ENCODE peak calls at places on chromosomes 12 and 14, in ten cellular contexts. L, F, S, W, A, R, I, B, C and O are unnamed samples.

GRCh38 chr14:77144412-77145115 is 3.0 kb upstream of the ZDHHC22 start:
- DNase-seq in L (no peak), F (no peak), S (no peak), W (no peak), A (no peak), R (no peak), I (no peak), B (no peak), C (no peak), O (no peak)

GRCh38 chr12:2170376-2170775 is 117.6 kb downstream of the CACNA1C start:
- DNase-seq in L (peak; percentile 24), F (no peak), S (no peak), W (no peak), A (no peak), R (no peak), I (no peak), B (no peak), C (peak; percentile 51), O (no peak)

GRCh38 chr14:32252030-32252670 is 49.1 kb upstream of the RNU6-8 start:
- DNase-seq in L (peak; percentile 81), F (peak; percentile 79), S (peak; percentile 73), W (peak; percentile 2), A (peak; percentile 79), R (peak; percentile 14), I (peak; percentile 79), B (peak; percentile 68), C (peak; percentile 34), O (peak; percentile 65)

GRCh38 chr12:47651368-47652254 is 54.2 kb downstream of the RPAP3 start:
- DNase-seq in L (peak; percentile 78), F (peak; percentile 76), S (peak; percentile 88), W (peak; percentile 15), A (peak; percentile 86), R (peak; percentile 5), I (peak; percentile 77), B (peak; percentile 66), C (peak; percentile 58), O (peak; percentile 81)

GRCh38 chr14:84477996-84478395 is 1051.9 kb upstream of the FLRT2 start:
- DNase-seq in L (no peak), F (no peak), S (no peak), W (no peak), A (no peak), R (no peak), I (no peak), B (no peak), C (no peak), O (no peak)

GRCh38 chr12:64716373-64716772 is 42.8 kb downstream of the GNS start:
- DNase-seq in L (no peak), F (no peak), S (no peak), W (no peak), A (no peak), R (no peak), I (no peak), B (no peak), C (no peak), O (no peak)

GRCh38 chr12:11581179-11581755 is 68.2 kb upstream of the ETV6 start:
- DNase-seq in L (peak; percentile 62), F (peak; percentile 70), S (peak; percentile 83), W (peak; percentile 46), A (peak; percentile 78), R (peak; percentile 20), I (peak; percentile 84), B (peak; percentile 81), C (peak; percentile 66), O (peak; percentile 87)

GRCh38 chr14:73059326-73059725 is 992 bp downstream of the RBM25 start:
- DNase-seq in L (peak; percentile 46), F (peak; percentile 13), S (no peak), W (no peak), A (no peak), R (no peak), I (peak; percentile 36), B (no peak), C (no peak), O (peak; percentile 19)

GRCh38 chr14:102251161-102251560 is 53.8 kb downstream of the MOK start:
- DNase-seq in L (no peak), F (no peak), S (no peak), W (no peak), A (no peak), R (no peak), I (no peak), B (no peak), C (no peak), O (no peak)

GRCh38 chr14:24058260-24058950 is 6.6 kb downstream of the CARMIL3 start:
- DNase-seq in L (peak; percentile 86), F (peak; percentile 56), S (peak; percentile 62), W (no peak), A (peak; percentile 92), R (peak; percentile 27), I (peak; percentile 78), B (peak; percentile 70), C (peak; percentile 63), O (peak; percentile 73)

GRCh38 chr12:108313609-108314331 is 25.3 kb downstream of the CMKLR1 start:
- DNase-seq in L (no peak), F (no peak), S (no peak), W (no peak), A (peak; percentile 72), R (no peak), I (no peak), B (peak; percentile 62), C (peak; percentile 65), O (no peak)

GRCh38 chr12:59736786-59737185 is 141.0 kb downstream of the SLC16A7 start:
- DNase-seq in L (peak; percentile 72), F (no peak), S (no peak), W (no peak), A (peak; percentile 67), R (no peak), I (peak; percentile 89), B (no peak), C (no peak), O (peak; percentile 34)

GRCh38 chr12:112170376-112170775 is 45.0 kb downstream of the TRAFD1 start:
- DNase-seq in L (peak; percentile 60), F (no peak), S (peak; percentile 28), W (no peak), A (no peak), R (no peak), I (peak; percentile 52), B (peak; percentile 23), C (peak; percentile 45), O (no peak)

GRCh38 chr12:11688379-11688778 is 38.9 kb downstream of the ETV6 start:
- DNase-seq in L (no peak), F (no peak), S (no peak), W (no peak), A (no peak), R (no peak), I (no peak), B (no peak), C (no peak), O (no peak)

GRCh38 chr12:111467862-111468245 is 62.1 kb downstream of the SH2B3 start:
- DNase-seq in L (peak; percentile 30), F (no peak), S (no peak), W (no peak), A (no peak), R (no peak), I (peak; percentile 46), B (no peak), C (no peak), O (no peak)

GRCh38 chr12:40225337-40225983 is 663 bp downstream of the LRRK2 start:
- DNase-seq in L (no peak), F (no peak), S (peak; percentile 29), W (no peak), A (no peak), R (no peak), I (peak; percentile 11), B (no peak), C (no peak), O (no peak)

GRCh38 chr12:111178194-111179081 is 190.5 kb downstream of the PHETA1 start:
- DNase-seq in L (no peak), F (no peak), S (no peak), W (no peak), A (peak; percentile 66), R (no peak), I (no peak), B (no peak), C (no peak), O (no peak)